ENCODE peak calls at places on chromosomes 3 and 15, in four cellular contexts. P is body of pancreas, Q is cardiac muscle cell, Z is gastrocnemius medialis. R is an unnamed sample. For H3K27me3, the result is how much of the 10 kb centered on the place peaks cover.

GRCh38 chr15:72758195-72758594 is 25.4 kb downstream of the ADPGK start:
- DNase-seq in P (no peak), Q (peak), Z (no peak), R (no peak)

GRCh38 chr3:126922466-126922865 is 60.4 kb upstream of the PLXNA1 start:
- DNase-seq in P (no peak), Q (no peak), Z (no peak), R (no peak)

GRCh38 chr15:72339777-72340177 is 19.8 kb upstream of the CELF6 start:
- DNase-seq in P (no peak), Q (peak), Z (no peak), R (no peak)

GRCh38 chr15:44598066-44598465 is 61.1 kb downstream of the EIF3J start:
- DNase-seq in P (no peak), Q (no peak), Z (no peak), R (no peak)

GRCh38 chr3:55330756-55331155 is 156.3 kb downstream of the WNT5A start:
- DNase-seq in P (no peak), Q (no peak), Z (no peak), R (no peak)

GRCh38 chr3:43268636-43269035 is 17.7 kb upstream of the SNRK start:
- DNase-seq in P (no peak), Q (no peak), Z (no peak), R (no peak)

GRCh38 chr15:85646538-85647091 is 148.1 kb downstream of the KLHL25 start:
- DNase-seq in P (no peak), Q (no peak), Z (no peak), R (no peak)

GRCh38 chr3:100761211-100761921 is 52.1 kb downstream of the TFG start:
- DNase-seq in P (no peak), Q (no peak), Z (no peak), R (peak)

GRCh38 chr3:117842086-117842485 is 1132.5 kb downstream of the TUSC7 start:
- DNase-seq in P (no peak), Q (no peak), Z (no peak), R (no peak)

GRCh38 chr3:153166206-153166605 is 4.2 kb downstream of the RAP2B start:
- DNase-seq in P (no peak), Q (peak), Z (no peak), R (no peak)

GRCh38 chr15:65110676-65111292 is 4.2 kb downstream of the UBAP1L start:
- DNase-seq in P (no peak), Q (peak), Z (no peak), R (peak)

GRCh38 chr3:14363976-14364375 is 38.4 kb upstream of the SLC6A6 start:
- DNase-seq in P (no peak), Q (no peak), Z (no peak), R (no peak)

GRCh38 chr3:38966956-38967795 is 84.6 kb downstream of the SCN11A start:
- DNase-seq in P (no peak), Q (no peak), Z (no peak), R (no peak)

GRCh38 chr3:5011555-5012256 is 32.5 kb downstream of the BHLHE40 start:
- DNase-seq in P (no peak), Q (no peak), Z (no peak), R (no peak)

GRCh38 chr3:17430574-17430973 is 311.9 kb downstream of the TBC1D5 start:
- DNase-seq in P (no peak), Q (no peak), Z (no peak), R (no peak)

GRCh38 chr3:190012784-190013183 is 107.9 kb downstream of the P3H2 start:
- DNase-seq in P (no peak), Q (no peak), Z (no peak), R (no peak)

GRCh38 chr3:182092662-182093262 is 381.0 kb downstream of the SOX2 start:
- DNase-seq in P (no peak), Q (no peak), Z (no peak), R (no peak)

GRCh38 chr3:143951351-143951971 is 20.2 kb upstream of the DIPK2A start:
- DNase-seq in P (no peak), Q (peak), Z (no peak), R (peak)

GRCh38 chr3:132008841-132009638 is 25.8 kb downstream of the CPNE4 start:
- DNase-seq in P (no peak), Q (no peak), Z (no peak), R (no peak)

GRCh38 chr15:67184208-67184925 is 70.1 kb downstream of the AAGAB start:
- DNase-seq in P (no peak), Q (no peak), Z (peak), R (no peak)

GRCh38 chr15:53031469-53031868 is 241.3 kb upstream of the ONECUT1 start:
- DNase-seq in P (no peak), Q (no peak), Z (no peak), R (no peak)

GRCh38 chr15:40235201-40235890 is 3.5 kb upstream of the PAK6 start:
- DNase-seq in P (no peak), Q (no peak), Z (no peak), R (no peak)

GRCh38 chr3:128983293-128984069 is 10.4 kb downstream of the CFAP92 start:
- DNase-seq in P (no peak), Q (no peak), Z (no peak), R (no peak)

GRCh38 chr15:66720206-66721010 is 18.4 kb downstream of the SMAD6 start:
- DNase-seq in P (no peak), Q (peak), Z (no peak), R (no peak)

GRCh38 chr15:99931703-99932603 is 198.7 kb upstream of the LYSMD4 start:
- DNase-seq in P (no peak), Q (no peak), Z (no peak), R (no peak)

GRCh38 chr15:48265145-48265544 is 59.0 kb downstream of the SLC12A1 start:
- DNase-seq in P (no peak), Q (no peak), Z (no peak), R (no peak)

GRCh38 chr3:78644847-78645246 is 1123.0 kb downstream of the ROBO1 start:
- DNase-seq in P (no peak), Q (no peak), Z (no peak), R (no peak)

GRCh38 chr15:25811481-25811906 is 51.6 kb downstream of the ATP10A start:
- DNase-seq in P (no peak), Q (no peak), Z (no peak), R (no peak)

GRCh38 chr3:99909714-99910508 is 92.2 kb downstream of the CMSS1 start:
- DNase-seq in P (peak), Q (peak), Z (no peak), R (no peak)

GRCh38 chr3:102747611-102748010 is 312.8 kb downstream of the ZPLD1 start:
- DNase-seq in P (no peak), Q (no peak), Z (no peak), R (no peak)

GRCh38 chr3:53834429-53835095 is 11.7 kb downstream of the CHDH start:
- DNase-seq in P (no peak), Q (no peak), Z (no peak), R (no peak)

GRCh38 chr3:129864519-129864918 is 29.0 kb downstream of the TMCC1 start:
- DNase-seq in P (no peak), Q (no peak), Z (no peak), R (no peak)

GRCh38 chr3:46359748-46360509 is 6.0 kb downstream of the CCR2 start:
- DNase-seq in P (no peak), Q (no peak), Z (no peak), R (no peak)

GRCh38 chr3:114706591-114707224 is 412.9 kb downstream of the TIGIT start:
- DNase-seq in P (peak), Q (peak), Z (peak), R (no peak)

GRCh38 chr3:151581046-151581445 is 120.2 kb upstream of the IGSF10 start:
- DNase-seq in P (no peak), Q (peak), Z (no peak), R (no peak)

GRCh38 chr3:148790841-148791240 is 36.8 kb upstream of the CPB1 start:
- DNase-seq in P (no peak), Q (peak), Z (peak), R (no peak)

GRCh38 chr3:38496131-38496910 is at the start of gene EXOG:
- DNase-seq in P (peak), Q (peak), Z (peak), R (peak)

GRCh38 chr3:33211444-33211843 is 7.2 kb downstream of the SUSD5 start:
- DNase-seq in P (no peak), Q (peak), Z (no peak), R (no peak)

DNA sequence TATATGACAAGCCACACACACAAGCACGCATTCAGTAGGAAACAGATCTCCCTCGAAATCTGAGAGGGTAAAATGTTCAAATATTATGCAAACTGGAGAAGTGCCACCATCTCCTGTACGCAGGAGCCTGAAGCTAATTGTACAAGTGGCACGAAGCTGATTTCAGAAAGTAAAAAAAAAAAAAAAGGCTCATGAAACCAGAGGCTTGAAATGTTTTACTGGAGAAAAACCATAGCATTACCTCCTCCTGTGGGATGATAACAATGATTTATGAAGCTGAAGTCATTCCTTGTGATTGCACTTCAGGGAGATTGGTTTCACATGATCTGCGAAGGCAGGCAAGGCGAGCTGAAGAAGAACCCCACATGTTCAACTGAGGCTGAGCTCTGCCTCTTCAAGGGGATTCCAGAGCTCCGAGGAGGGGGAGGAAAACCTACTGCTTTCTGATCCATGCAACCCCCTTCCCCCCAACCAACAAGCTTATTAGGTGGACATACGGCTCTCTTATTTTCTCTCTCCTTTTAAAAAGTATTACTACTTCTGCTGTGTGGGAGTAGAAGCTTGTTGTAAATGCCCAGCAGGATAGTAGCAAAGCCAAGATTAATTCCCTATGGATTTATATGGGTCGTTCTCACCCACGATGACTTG is 101.1 kb downstream of the GREM1 start:
- DNase-seq in P (no peak), Q (peak), Z (no peak), R (peak)
- H3K4me3 ChIP-seq in P (no peak), Q (no peak), Z (no peak), R (peak)

DNA sequence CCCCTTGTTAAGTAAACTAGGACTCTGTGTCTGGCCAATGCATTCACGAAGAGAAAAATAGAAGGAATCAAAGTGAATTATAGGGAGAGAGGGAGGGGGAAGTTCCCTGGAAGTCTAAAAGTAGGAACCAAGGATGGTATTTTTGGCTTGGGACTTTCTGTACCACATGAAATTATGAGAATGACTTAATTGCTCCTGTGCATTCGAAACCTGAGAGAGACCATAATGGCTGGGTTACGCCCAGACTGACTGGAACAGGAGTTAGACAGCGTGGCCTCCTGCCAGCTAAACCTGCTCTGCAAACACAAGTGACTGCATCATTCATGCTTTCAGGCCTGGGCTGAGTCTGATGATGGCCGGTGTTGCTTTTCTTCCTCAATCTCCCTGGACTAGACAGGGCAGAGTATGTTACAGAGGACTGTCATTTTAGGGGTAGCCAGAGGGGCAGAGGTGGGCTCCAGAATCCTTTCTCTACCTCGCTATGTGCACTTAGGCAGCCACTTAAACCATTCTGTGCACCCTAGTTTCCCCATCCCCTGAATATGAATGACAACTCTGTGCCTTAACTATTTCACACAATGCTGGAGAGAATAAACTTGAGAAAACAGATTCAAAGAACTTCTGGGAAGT is 58.9 kb downstream of the MYO1E start:
- DNase-seq in P (peak), Q (no peak), Z (peak), R (no peak)
- H3K27ac ChIP-seq in P (peak), Q (no peak), Z (peak), R (no peak)

DNA sequence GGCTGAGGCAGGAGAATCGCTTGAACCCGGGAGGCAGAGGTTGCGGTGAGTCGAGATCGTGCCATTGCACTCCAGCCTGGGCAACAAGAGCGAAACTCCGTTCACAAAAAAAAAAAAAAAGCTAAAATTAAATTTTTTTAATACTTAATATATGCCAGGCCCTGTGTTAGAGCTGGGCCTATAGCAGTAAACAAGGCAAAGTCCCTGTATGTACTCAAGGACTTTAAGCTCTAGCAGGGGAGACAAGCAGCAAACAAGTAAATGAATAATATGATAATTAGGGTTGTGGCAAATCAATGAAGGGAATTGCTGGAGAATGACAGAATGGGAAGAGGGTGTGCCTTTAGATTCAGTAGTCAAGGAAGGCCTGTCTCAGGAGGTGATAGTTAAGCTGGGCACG is 6.4 kb upstream of the RAF1 start:
- DNase-seq in P (no peak), Q (no peak), Z (no peak), R (no peak)
- H3K27me3 ChIP-seq in P (under half), Q (under half), Z (under half), R (under half)

DNA sequence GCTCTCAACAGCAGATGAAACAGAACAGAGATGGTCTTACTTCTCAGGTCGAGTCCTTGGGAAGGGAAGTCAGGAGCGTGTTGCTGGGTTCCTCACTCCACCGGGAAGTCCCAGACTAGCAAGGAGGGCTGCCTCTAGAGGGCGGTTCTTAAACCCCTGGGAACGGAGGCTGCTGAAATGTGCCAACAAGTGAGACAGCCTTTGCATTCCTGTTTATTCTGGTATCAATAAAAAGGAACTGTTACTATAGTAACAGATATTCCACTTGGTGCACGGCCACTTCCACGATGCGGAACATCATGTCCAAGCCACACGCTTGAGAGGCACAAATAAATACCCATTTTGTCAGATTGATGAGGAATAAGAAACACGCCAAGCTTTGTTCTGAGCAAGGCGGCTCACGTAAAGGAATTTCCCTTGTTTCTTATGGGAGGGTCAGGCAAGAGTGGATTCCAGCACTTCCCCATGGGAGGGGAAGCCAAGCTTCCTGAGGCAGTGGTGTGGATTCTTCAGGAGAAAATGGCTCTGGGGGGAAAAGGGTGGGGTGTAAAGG is at the start of gene FAM107A:
- DNase-seq in P (peak), Q (peak), Z (peak), R (no peak)
- H3K4me3 ChIP-seq in P (no peak), Q (no peak), Z (peak), R (no peak)

GRCh38 chr3:56759532-56759931 is 42.2 kb downstream of the ARHGEF3 start:
- DNase-seq in P (no peak), Q (no peak), Z (no peak), R (no peak)
- H3K27ac ChIP-seq in P (peak), Q (no peak), Z (no peak), R (no peak)

GRCh38 chr3:123032057-123032456 is 4.5 kb upstream of the SEMA5B start:
- DNase-seq in P (no peak), Q (no peak), Z (no peak), R (no peak)

GRCh38 chr3:123027292-123028232 is at the start of gene SEMA5B:
- DNase-seq in P (peak), Q (peak), Z (no peak), R (peak)

GRCh38 chr3:123028233-123028828 is 768 bp upstream of the SEMA5B start:
- DNase-seq in P (peak), Q (peak), Z (no peak), R (peak)

GRCh38 chr3:123034120-123034519 is 6.6 kb upstream of the SEMA5B start:
- DNase-seq in P (no peak), Q (no peak), Z (no peak), R (no peak)

DNA sequence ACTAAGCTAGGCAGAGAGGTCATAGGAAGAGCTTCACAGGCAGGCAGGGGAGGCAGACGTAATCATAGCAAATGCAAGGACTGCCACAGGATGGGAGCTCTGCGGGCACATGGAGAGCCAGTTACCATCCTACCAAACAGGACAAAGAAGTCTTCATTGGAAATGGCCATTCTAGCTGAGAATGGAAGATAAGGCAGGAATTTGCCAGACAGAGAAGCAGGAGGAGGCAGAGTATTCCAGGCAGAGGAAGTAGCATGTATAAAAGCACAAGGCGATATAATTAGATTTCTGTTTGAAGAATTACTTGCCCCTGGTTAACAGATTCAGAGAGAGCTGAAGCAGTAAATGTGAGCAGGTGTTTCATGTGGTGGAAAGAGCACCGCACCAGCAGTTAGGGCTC is 3.5 kb upstream of the SEMA5B start:
- DNase-seq in P (no peak), Q (no peak), Z (no peak), R (no peak)
- H3K27me3 ChIP-seq in P (under half), Q (under half), Z (under half), R (under half)

GRCh38 chr3:29382845-29383244 is 102.0 kb downstream of the RBMS3 start:
- DNase-seq in P (no peak), Q (no peak), Z (no peak), R (no peak)

GRCh38 chr3:29381595-29381994 is 100.7 kb downstream of the RBMS3 start:
- DNase-seq in P (no peak), Q (no peak), Z (no peak), R (no peak)

GRCh38 chr3:29382399-29382798 is 101.5 kb downstream of the RBMS3 start:
- DNase-seq in P (no peak), Q (peak), Z (no peak), R (no peak)

GRCh38 chr3:29385056-29385455 is 104.2 kb downstream of the RBMS3 start:
- DNase-seq in P (no peak), Q (peak), Z (no peak), R (peak)

GRCh38 chr3:29384640-29385039 is 103.8 kb downstream of the RBMS3 start:
- DNase-seq in P (no peak), Q (peak), Z (no peak), R (no peak)
- H3K4me3 ChIP-seq in P (no peak), Q (no peak), Z (no peak), R (no peak)

GRCh38 chr3:138842483-138843188 is 7.9 kb upstream of the PIK3CB start:
- DNase-seq in P (no peak), Q (no peak), Z (no peak), R (no peak)

GRCh38 chr3:138846350-138846756 is 11.6 kb upstream of the PIK3CB start:
- DNase-seq in P (no peak), Q (no peak), Z (no peak), R (no peak)

GRCh38 chr3:138845771-138846173 is 11.0 kb upstream of the PIK3CB start:
- DNase-seq in P (no peak), Q (peak), Z (no peak), R (no peak)

GRCh38 chr3:138848696-138849095 is 14.0 kb upstream of the PIK3CB start:
- DNase-seq in P (no peak), Q (no peak), Z (no peak), R (no peak)

DNA sequence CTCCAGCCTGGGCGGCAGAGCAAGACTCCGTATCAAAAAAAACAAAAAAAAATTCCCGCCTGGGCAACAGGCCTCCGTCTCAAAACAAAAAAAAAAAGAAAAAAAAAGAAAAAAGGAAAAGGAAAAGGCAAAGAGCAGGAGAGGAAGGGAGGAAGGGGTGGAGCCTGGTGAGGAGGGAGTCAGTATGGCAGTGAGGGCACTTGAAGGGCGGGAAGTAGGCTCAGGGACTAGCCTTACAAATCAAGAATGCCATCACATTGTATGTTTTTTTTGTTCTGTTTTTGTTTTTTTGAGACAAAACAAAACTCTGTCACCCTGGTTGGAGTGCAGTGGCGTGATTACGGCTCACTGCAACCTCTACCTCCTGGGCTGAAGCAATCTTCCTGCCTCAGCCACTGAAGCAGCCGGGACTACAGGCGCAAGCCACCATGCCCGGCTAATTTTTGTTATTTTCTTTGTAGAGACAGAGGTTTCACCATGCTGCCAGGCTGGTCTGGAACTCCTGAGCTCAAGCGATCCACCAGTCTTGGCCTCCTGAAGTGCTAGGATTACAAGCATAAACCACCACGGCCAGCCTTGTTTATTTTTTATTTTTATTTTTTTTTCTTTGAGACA is 10.4 kb upstream of the PIK3CB start:
- DNase-seq in P (no peak), Q (no peak), Z (no peak), R (no peak)
- H3K27ac ChIP-seq in P (no peak), Q (no peak), Z (no peak), R (no peak)

R was measured in WERI-Rb-1.